ENCODE peak calls at places on chromosomes 3 and 15, in seven cellular contexts. One of them, this sample, is unnamed.

GRCh38 chr3:49717539-49718418 is 1.7 kb downstream of the AMIGO3 start:
- DNase-seq in mucosa of gallbladder: no peak
- DNase-seq in activated CD4-positive, alpha-beta T cell treated with anti-CD3 and anti-CD28 coated beads, Interleukin-2, amount 10 ng/mL, durations not matched to agents 7 days and 5 days: no peak
- DNase-seq in fibroblast of the conjunctiva: no peak
- DNase-seq in stromal cell of bone marrow: no peak
- DNase-seq in iris pigment epithelial cell: no peak
- DNase-seq in CD8-positive, alpha-beta memory T cell: no peak
- DNase-seq in this sample: no peak

GRCh38 chr3:184354121-184354728 is 7.2 kb downstream of the CLCN2 start:
- DNase-seq in mucosa of gallbladder: no peak
- DNase-seq in activated CD4-positive, alpha-beta T cell treated with anti-CD3 and anti-CD28 coated beads, Interleukin-2, amount 10 ng/mL, durations not matched to agents 7 days and 5 days: peak; percentile 62
- DNase-seq in fibroblast of the conjunctiva: no peak
- DNase-seq in stromal cell of bone marrow: no peak
- DNase-seq in iris pigment epithelial cell: peak; percentile 10
- DNase-seq in CD8-positive, alpha-beta memory T cell: peak; percentile 57
- DNase-seq in this sample: no peak

GRCh38 chr3:112390783-112391641 is 58.1 kb downstream of the CD200 start:
- DNase-seq in mucosa of gallbladder: no peak
- DNase-seq in activated CD4-positive, alpha-beta T cell treated with anti-CD3 and anti-CD28 coated beads, Interleukin-2, amount 10 ng/mL, durations not matched to agents 7 days and 5 days: no peak
- DNase-seq in fibroblast of the conjunctiva: peak; percentile 84
- DNase-seq in stromal cell of bone marrow: peak; percentile 49
- DNase-seq in iris pigment epithelial cell: peak; percentile 98
- DNase-seq in CD8-positive, alpha-beta memory T cell: no peak
- DNase-seq in this sample: peak; percentile 78

GRCh38 chr15:70058642-70059360 is 38.9 kb downstream of the TLE3 start:
- DNase-seq in mucosa of gallbladder: no peak
- DNase-seq in activated CD4-positive, alpha-beta T cell treated with anti-CD3 and anti-CD28 coated beads, Interleukin-2, amount 10 ng/mL, durations not matched to agents 7 days and 5 days: no peak
- DNase-seq in fibroblast of the conjunctiva: no peak
- DNase-seq in stromal cell of bone marrow: no peak
- DNase-seq in iris pigment epithelial cell: no peak
- DNase-seq in CD8-positive, alpha-beta memory T cell: no peak
- DNase-seq in this sample: no peak

GRCh38 chr3:65714138-65714537 is 324.6 kb downstream of the MAGI1 start:
- DNase-seq in mucosa of gallbladder: peak; percentile 40
- DNase-seq in activated CD4-positive, alpha-beta T cell treated with anti-CD3 and anti-CD28 coated beads, Interleukin-2, amount 10 ng/mL, durations not matched to agents 7 days and 5 days: no peak
- DNase-seq in fibroblast of the conjunctiva: no peak
- DNase-seq in stromal cell of bone marrow: no peak
- DNase-seq in iris pigment epithelial cell: peak; percentile 87
- DNase-seq in CD8-positive, alpha-beta memory T cell: no peak
- DNase-seq in this sample: no peak

GRCh38 chr3:7207092-7207491 is 346.2 kb downstream of the GRM7 start:
- DNase-seq in mucosa of gallbladder: no peak
- DNase-seq in activated CD4-positive, alpha-beta T cell treated with anti-CD3 and anti-CD28 coated beads, Interleukin-2, amount 10 ng/mL, durations not matched to agents 7 days and 5 days: no peak
- DNase-seq in fibroblast of the conjunctiva: no peak
- DNase-seq in stromal cell of bone marrow: no peak
- DNase-seq in iris pigment epithelial cell: no peak
- DNase-seq in CD8-positive, alpha-beta memory T cell: no peak
- DNase-seq in this sample: no peak

GRCh38 chr3:20669675-20670074 is 483.7 kb upstream of the SGO1 start:
- DNase-seq in mucosa of gallbladder: no peak
- DNase-seq in activated CD4-positive, alpha-beta T cell treated with anti-CD3 and anti-CD28 coated beads, Interleukin-2, amount 10 ng/mL, durations not matched to agents 7 days and 5 days: no peak
- DNase-seq in fibroblast of the conjunctiva: no peak
- DNase-seq in stromal cell of bone marrow: no peak
- DNase-seq in iris pigment epithelial cell: no peak
- DNase-seq in CD8-positive, alpha-beta memory T cell: no peak
- DNase-seq in this sample: no peak

GRCh38 chr3:125245521-125245920 is 33.0 kb upstream of the SLC12A8 start:
- DNase-seq in mucosa of gallbladder: no peak
- DNase-seq in activated CD4-positive, alpha-beta T cell treated with anti-CD3 and anti-CD28 coated beads, Interleukin-2, amount 10 ng/mL, durations not matched to agents 7 days and 5 days: no peak
- DNase-seq in fibroblast of the conjunctiva: no peak
- DNase-seq in stromal cell of bone marrow: no peak
- DNase-seq in iris pigment epithelial cell: peak; percentile 47
- DNase-seq in CD8-positive, alpha-beta memory T cell: no peak
- DNase-seq in this sample: no peak

GRCh38 chr15:39685999-39686613 is 96.5 kb downstream of the FSIP1 start:
- DNase-seq in mucosa of gallbladder: peak; percentile 33
- DNase-seq in activated CD4-positive, alpha-beta T cell treated with anti-CD3 and anti-CD28 coated beads, Interleukin-2, amount 10 ng/mL, durations not matched to agents 7 days and 5 days: peak; percentile 53
- DNase-seq in fibroblast of the conjunctiva: peak; percentile 61
- DNase-seq in stromal cell of bone marrow: peak; percentile 40
- DNase-seq in iris pigment epithelial cell: peak; percentile 61
- DNase-seq in CD8-positive, alpha-beta memory T cell: peak; percentile 5
- DNase-seq in this sample: peak; percentile 52